ENCODE peak calls at places on chromosomes 13 and 19, in five cellular contexts. One of them, this sample, is unnamed.

GRCh38 chr19:10450191-10450852 is 30.0 kb downstream of the PDE4A start:
- DNase-seq in ELF-1: no peak
- DNase-seq in activated B cell treated with CpG ODN at 0.5 μM for 24 hours: no peak
- DNase-seq in DMS153: no peak
- DNase-seq in substantia nigra: no peak
- DNase-seq in this sample: no peak

GRCh38 chr13:49113526-49114286 is 106.4 kb upstream of the MLNR start:
- DNase-seq in ELF-1: no peak
- DNase-seq in activated B cell treated with CpG ODN at 0.5 μM for 24 hours: no peak
- DNase-seq in DMS153: no peak
- DNase-seq in substantia nigra: no peak
- DNase-seq in this sample: no peak

GRCh38 chr19:10191347-10191746 is 3.4 kb downstream of the DNMT1 start:
- DNase-seq in ELF-1: no peak
- DNase-seq in activated B cell treated with CpG ODN at 0.5 μM for 24 hours: no peak
- DNase-seq in DMS153: no peak
- DNase-seq in substantia nigra: no peak
- DNase-seq in this sample: no peak

GRCh38 chr13:71618154-71618553 is 248.8 kb downstream of the DACH1 start:
- DNase-seq in ELF-1: no peak
- DNase-seq in activated B cell treated with CpG ODN at 0.5 μM for 24 hours: no peak
- DNase-seq in DMS153: no peak
- DNase-seq in substantia nigra: no peak
- DNase-seq in this sample: no peak

GRCh38 chr13:30480292-30480947 is 14.7 kb upstream of the HMGB1 start:
- DNase-seq in ELF-1: no peak
- DNase-seq in activated B cell treated with CpG ODN at 0.5 μM for 24 hours: no peak
- DNase-seq in DMS153: no peak
- DNase-seq in substantia nigra: no peak
- DNase-seq in this sample: no peak

GRCh38 chr13:21069561-21070004 is 8.2 kb upstream of the LATS2 start:
- DNase-seq in ELF-1: no peak
- DNase-seq in activated B cell treated with CpG ODN at 0.5 μM for 24 hours: no peak
- DNase-seq in DMS153: no peak
- DNase-seq in substantia nigra: no peak
- DNase-seq in this sample: no peak

GRCh38 chr19:1904385-1905070 is 671 bp upstream of the ADAT3 start:
- DNase-seq in ELF-1: peak
- DNase-seq in activated B cell treated with CpG ODN at 0.5 μM for 24 hours: peak
- DNase-seq in DMS153: no peak
- DNase-seq in substantia nigra: no peak
- DNase-seq in this sample: peak

GRCh38 chr13:112204376-112204775 is 137.4 kb downstream of the SOX1 start:
- DNase-seq in ELF-1: peak
- DNase-seq in activated B cell treated with CpG ODN at 0.5 μM for 24 hours: no peak
- DNase-seq in DMS153: no peak
- DNase-seq in substantia nigra: no peak
- DNase-seq in this sample: no peak

GRCh38 chr13:32300920-32301319 is 14.2 kb downstream of the ZAR1L start:
- DNase-seq in ELF-1: no peak
- DNase-seq in activated B cell treated with CpG ODN at 0.5 μM for 24 hours: no peak
- DNase-seq in DMS153: no peak
- DNase-seq in substantia nigra: no peak
- DNase-seq in this sample: no peak

GRCh38 chr13:94331281-94331680 is 148.2 kb downstream of the DCT start:
- DNase-seq in ELF-1: no peak
- DNase-seq in activated B cell treated with CpG ODN at 0.5 μM for 24 hours: no peak
- DNase-seq in DMS153: no peak
- DNase-seq in substantia nigra: no peak
- DNase-seq in this sample: no peak

GRCh38 chr13:36872621-36873020 is 47.4 kb downstream of the SMAD9 start:
- DNase-seq in ELF-1: no peak
- DNase-seq in activated B cell treated with CpG ODN at 0.5 μM for 24 hours: no peak
- DNase-seq in DMS153: no peak
- DNase-seq in substantia nigra: peak
- DNase-seq in this sample: peak

GRCh38 chr19:37975071-37975470 is 68.1 kb downstream of the SIPA1L3 start:
- DNase-seq in ELF-1: no peak
- DNase-seq in activated B cell treated with CpG ODN at 0.5 μM for 24 hours: no peak
- DNase-seq in DMS153: no peak
- DNase-seq in substantia nigra: no peak
- DNase-seq in this sample: no peak

GRCh38 chr13:28820099-28821051 is at the start of gene MTUS2:
- DNase-seq in ELF-1: peak
- DNase-seq in activated B cell treated with CpG ODN at 0.5 μM for 24 hours: no peak
- DNase-seq in DMS153: peak
- DNase-seq in substantia nigra: no peak
- DNase-seq in this sample: no peak

GRCh38 chr13:61410266-61410665 is 5.4 kb downstream of the PCDH20 start:
- DNase-seq in ELF-1: no peak
- DNase-seq in activated B cell treated with CpG ODN at 0.5 μM for 24 hours: no peak
- DNase-seq in DMS153: no peak
- DNase-seq in substantia nigra: no peak
- DNase-seq in this sample: no peak